ENCODE peak calls at places on chromosomes 16 and 17, in four cellular contexts. R is naive thymus-derived CD4-positive, alpha-beta T cell; G is left ventricle myocardium inferior; Z is fibroblast of lung. N is an unnamed sample.

GRCh38 chr17:19003966-19004600 is 481 bp downstream of the FAM83G start:
- DNase-seq in R (peak), G (no peak), Z (peak), N (no peak)

GRCh38 chr16:4218202-4218601 is 23.7 kb downstream of the SRL start:
- DNase-seq in R (no peak), G (no peak), Z (no peak), N (no peak)

GRCh38 chr16:56861092-56861610 is 3.9 kb upstream of the SLC12A3 start:
- DNase-seq in R (no peak), G (no peak), Z (peak), N (peak)

GRCh38 chr16:89248196-89249005 is 30.9 kb downstream of the ZNF778 start:
- DNase-seq in R (peak), G (no peak), Z (no peak), N (no peak)

GRCh38 chr16:16182918-16183317 is 40.4 kb downstream of the ABCC6 start:
- DNase-seq in R (no peak), G (no peak), Z (no peak), N (no peak)

GRCh38 chr17:12627776-12628491 is 37.8 kb upstream of the MYOCD start:
- DNase-seq in R (no peak), G (no peak), Z (peak), N (no peak)

GRCh38 chr17:44354582-44355309 is 8.9 kb downstream of the FAM171A2 start:
- DNase-seq in R (peak), G (peak), Z (no peak), N (no peak)

GRCh38 chr17:67492824-67493490 is 115.9 kb downstream of the PITPNC1 start:
- DNase-seq in R (no peak), G (no peak), Z (peak), N (no peak)

GRCh38 chr17:81923302-81924260 is 4.0 kb downstream of the MAFG start:
- DNase-seq in R (no peak), G (peak), Z (peak), N (no peak)

DNA sequence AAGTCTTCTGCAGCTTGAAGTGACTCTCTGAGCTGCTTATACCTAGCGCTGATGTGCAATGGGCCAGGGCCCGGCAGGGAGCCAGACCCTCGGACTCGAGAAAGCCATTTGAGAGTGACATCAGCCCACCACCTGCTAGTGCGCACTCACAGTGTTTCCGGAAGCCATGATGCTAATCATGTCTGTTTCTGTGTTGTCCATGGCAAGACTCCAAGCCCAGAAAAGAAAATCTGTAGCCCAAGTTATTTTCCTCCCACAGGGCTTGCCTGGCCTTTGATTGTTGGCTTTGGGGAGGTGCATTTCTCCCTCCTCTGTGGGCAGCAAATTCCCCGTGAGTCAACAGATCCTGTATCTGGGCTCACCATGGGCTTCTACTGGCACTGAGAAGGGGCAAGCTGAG is 1.8 kb upstream of the CDRT4 start:
- DNase-seq in R (no peak), G (peak), Z (peak), N (peak)
- H3K27ac ChIP-seq in R (no peak), G (no peak), Z (no peak), N (no peak)

GRCh38 chr17:74216505-74216904 is 3.1 kb downstream of the TTYH2 start:
- DNase-seq in R (no peak), G (no peak), Z (no peak), N (no peak)

GRCh38 chr17:74213897-74214386 is 571 bp downstream of the TTYH2 start:
- DNase-seq in R (no peak), G (peak), Z (no peak), N (peak)

GRCh38 chr17:74212913-74213791 is at the start of gene TTYH2:
- DNase-seq in R (peak), G (peak), Z (peak), N (peak)

GRCh38 chr17:74215332-74215727 is 2.0 kb downstream of the TTYH2 start:
- DNase-seq in R (no peak), G (peak), Z (no peak), N (no peak)

DNA sequence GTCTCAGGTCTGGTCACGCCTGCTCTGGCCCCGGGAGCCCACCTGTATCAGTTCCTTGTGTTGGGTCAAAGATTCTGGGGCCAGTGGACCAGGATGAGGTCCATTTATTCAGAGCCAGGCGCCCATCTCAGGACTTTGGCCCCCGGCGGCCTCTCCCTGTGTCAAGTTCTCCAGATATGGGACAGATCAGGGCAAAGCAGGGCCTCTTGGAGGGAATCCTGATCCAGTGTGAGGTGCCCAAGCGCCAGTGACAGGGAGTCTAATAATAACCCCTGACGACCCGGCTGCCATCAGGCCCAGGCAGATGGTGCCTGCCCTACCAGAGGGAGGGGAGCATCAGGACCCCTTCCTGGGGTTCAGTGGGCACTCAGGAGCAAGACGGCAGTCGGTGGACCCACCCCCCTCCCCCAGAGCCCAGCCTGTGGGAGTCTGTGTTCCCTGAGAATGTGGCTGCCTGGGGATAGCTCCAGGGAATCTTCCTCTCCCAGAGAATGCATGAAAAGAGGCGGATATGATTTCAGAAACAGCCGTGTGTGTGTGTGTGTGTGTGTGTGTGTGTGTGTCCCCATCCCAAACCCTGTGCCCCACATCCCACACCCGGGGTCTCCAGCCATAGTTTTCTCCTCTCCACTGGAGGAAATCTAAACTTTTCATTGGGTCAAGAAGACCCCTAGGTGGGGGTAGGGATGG is 1.4 kb downstream of the TTYH2 start:
- DNase-seq in R (no peak), G (peak), Z (no peak), N (peak)
- H3K4me3 ChIP-seq in R (peak), G (peak), Z (no peak), N (peak)

DNA sequence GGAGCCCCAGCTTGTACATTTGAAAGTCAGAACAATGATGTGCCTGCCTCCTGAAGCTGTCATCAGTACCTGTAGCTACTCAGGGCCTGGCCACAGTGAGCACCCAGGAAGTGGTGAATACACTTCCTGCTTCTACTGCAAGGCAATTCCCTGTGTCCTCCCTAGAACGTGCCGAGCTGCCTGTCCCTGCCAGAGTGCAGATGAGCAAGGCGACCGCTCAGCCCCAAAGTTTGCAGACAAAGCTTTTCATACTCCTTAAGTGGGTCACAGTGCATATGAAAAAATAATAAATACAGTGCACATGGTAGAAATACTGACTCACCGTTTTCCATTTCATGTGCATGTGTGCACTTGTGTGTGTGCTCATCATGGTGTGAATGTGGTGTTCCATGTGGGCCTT is 77.3 kb downstream of the MPRIP start:
- DNase-seq in R (peak), G (no peak), Z (peak), N (no peak)
- H3K27ac ChIP-seq in R (peak), G (peak), Z (peak), N (no peak)

DNA sequence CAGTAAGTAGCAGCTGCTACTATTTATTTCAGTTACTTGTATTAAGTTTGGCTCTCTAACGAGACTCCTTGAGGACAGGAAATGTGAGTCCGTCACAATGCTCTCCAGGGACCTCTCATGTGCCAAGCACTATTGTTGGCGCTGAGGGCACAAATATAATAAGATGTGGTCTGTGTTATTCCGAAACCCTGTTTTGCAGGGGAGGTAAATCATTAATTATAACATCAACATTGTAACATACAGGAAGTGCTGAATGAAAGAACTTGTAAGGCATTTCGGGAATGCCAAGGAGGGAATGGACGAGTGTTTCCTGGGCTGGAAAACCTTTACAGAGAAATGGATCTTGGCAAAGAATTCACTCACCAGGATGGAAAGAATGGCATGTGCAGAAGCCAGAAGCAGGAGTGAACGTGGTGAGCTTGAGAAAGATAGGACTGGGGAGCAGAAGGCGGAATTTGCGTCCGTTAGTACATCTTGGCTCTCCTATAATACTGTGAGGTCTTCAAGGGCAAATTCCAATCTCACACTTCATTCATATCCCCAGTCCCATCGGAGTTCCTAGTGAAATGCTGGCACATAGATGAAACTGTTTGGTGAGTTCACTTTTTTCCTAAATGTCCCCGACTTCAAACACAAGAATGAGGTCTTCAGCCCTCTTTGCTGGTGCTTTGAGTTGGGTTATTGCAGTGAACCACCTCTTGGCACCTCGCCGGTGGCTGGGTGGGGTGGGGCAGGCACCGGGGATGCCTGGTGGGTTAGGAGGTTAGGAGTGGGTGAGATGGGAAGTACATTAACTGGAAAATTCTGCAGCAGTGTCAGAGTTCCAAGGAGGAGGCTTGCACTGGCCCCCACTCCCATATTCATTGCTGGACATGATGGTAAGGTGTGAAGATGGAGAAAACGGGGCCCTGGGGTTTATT is 11.5 kb downstream of the TAC4 start:
- DNase-seq in R (no peak), G (no peak), Z (peak), N (no peak)
- H3K4me3 ChIP-seq in R (no peak), G (no peak), Z (no peak), N (no peak)

DNA sequence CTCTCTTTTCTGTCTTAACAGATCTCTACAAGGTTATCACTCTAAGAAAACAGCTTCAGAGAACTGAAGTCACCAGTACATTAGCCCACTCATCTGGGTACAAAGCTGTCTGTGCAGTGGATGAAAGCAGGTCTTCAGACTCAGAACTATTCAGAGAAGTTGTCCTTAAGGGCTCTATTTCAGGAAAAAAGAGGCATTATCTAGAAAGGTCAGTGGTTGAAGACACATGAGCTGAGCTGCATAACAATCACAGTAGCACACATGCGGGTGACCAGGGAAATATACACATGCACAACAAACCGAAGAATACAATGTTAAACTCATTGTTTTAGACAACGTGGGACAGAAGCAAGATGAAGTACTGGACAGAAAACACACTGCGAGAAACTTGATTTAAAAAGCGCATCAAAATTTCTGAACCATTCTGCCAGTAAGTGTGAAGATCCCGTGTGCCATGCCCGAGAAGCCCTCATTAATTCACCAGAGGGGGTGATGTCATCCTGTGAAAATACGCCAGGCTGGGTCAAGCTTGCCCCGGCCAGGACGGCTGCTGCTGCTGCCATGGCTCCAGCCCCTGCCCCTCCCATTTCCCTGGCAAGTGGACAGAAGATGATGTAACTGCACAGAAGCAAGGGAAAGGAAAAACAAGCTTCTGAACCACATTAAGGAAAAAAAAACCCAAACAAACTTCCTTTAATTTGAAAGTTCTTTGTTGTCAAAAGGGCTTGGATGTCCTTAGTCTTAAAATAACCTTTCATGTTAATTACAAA is 10.1 kb downstream of the DYNC1LI2 start:
- DNase-seq in R (no peak), G (peak), Z (peak), N (peak)
- H3K27ac ChIP-seq in R (no peak), G (peak), Z (peak), N (peak)

GRCh38 chr17:79797492-79798295 is 817 bp upstream of the CBX8 start:
- DNase-seq in R (no peak), G (no peak), Z (no peak), N (peak)

GRCh38 chr17:79799174-79799537 is 2.3 kb upstream of the CBX8 start:
- DNase-seq in R (no peak), G (no peak), Z (no peak), N (no peak)

GRCh38 chr17:79796570-79797491 is at the start of gene CBX8:
- DNase-seq in R (peak), G (peak), Z (peak), N (peak)

GRCh38 chr17:79799538-79800324 is 2.9 kb upstream of the CBX8 start:
- DNase-seq in R (peak), G (no peak), Z (no peak), N (no peak)

DNA sequence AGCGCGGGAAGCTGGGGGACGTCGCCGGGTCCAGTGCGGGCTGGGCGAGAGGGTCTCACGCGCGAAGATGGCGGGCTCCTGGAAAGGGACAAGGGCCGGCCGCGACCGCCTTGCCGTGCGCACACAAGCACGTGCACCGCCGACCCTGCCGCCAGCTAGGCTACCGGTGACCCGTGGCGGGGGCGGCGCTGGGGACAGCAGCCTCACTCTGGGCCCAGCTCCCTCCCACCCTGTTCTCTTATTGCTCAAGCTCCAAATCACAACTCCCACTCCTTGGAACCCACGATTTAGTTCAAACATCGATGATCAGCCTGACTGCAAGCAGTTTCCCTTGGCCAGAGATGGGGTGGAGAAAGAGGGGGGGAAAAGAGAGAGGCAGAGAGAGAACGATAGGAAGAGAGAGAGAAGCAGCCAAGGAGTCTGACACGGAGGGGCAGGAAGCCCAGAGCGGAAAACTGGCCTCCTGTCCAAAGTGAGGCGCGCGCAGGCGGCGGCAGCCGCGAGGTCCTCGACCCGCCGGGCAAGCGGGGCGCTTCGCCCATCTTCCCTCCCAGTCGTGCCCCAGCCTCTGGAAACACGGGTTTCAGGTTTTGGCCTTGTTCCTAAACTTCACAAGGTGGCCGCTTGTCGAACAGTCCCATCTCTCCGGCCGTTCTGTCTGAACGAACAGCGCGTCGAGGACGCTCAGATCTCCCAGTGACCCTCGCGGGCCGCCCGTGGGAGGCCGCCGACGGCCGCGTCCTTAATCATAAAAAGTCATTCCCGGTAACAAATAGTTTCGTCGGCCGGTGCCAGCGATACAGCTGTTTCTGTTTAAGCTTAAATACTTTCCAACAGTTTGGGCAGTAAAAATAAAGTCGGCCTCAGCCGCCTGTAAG is 1.7 kb upstream of the CBX8 start:
- DNase-seq in R (no peak), G (no peak), Z (no peak), N (no peak)
- H3K4me3 ChIP-seq in R (peak), G (peak), Z (no peak), N (peak)

DNA sequence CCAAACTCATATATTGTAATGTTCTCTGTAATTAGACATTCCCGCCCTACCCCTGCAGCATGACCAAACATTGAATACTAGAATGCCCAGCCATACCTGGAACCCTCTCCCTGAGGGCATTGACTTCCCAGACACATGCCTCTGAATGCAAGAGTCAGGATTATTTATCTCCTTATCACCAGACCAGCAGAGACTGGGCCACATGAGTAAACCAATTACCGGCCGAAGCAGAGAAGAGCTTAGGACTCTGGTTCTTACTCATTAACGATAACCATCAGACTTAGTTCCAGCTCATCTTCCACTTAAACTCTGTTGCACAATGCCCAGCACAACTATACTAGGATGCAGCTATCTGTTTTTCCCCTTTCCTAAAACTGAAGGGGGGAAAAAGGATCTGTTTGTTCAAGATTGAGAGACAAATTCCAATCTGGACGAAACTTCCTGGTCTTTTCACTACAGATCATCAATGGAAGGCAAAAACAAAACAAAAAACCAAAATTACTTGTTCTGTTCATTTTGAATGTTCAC is 88.2 kb upstream of the CORO6 start:
- DNase-seq in R (no peak), G (no peak), Z (peak), N (no peak)
- H3K27ac ChIP-seq in R (no peak), G (peak), Z (no peak), N (no peak)

GRCh38 chr16:8622315-8622656 is 788 bp downstream of the METTL22 start:
- DNase-seq in R (no peak), G (no peak), Z (no peak), N (no peak)

GRCh38 chr16:8619671-8620370 is 1.7 kb upstream of the METTL22 start:
- DNase-seq in R (no peak), G (no peak), Z (no peak), N (no peak)

GRCh38 chr16:8621572-8622314 is at the start of gene METTL22:
- DNase-seq in R (peak), G (peak), Z (peak), N (peak)

GRCh38 chr16:8620535-8620934 is 963 bp upstream of the METTL22 start:
- DNase-seq in R (no peak), G (no peak), Z (no peak), N (no peak)

DNA sequence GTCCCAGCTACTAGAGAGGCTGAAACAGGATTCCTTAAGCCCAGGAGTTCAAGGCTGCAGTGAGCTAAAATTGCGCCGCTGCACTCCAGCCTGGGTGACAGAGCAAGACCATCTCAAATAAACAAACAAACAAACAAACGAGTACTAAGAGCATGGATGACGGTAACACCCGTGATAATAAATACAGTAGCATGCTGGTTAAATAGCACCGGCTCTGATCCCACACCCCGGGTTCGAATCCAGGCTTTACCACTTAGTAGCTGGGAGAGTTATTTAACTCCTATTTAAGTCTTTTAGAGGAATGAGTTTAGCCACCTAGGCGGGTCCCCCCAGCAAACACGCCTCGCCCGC is 302 bp upstream of the METTL22 start:
- DNase-seq in R (no peak), G (no peak), Z (no peak), N (no peak)
- H3K4me3 ChIP-seq in R (peak), G (peak), Z (peak), N (peak)

DNA sequence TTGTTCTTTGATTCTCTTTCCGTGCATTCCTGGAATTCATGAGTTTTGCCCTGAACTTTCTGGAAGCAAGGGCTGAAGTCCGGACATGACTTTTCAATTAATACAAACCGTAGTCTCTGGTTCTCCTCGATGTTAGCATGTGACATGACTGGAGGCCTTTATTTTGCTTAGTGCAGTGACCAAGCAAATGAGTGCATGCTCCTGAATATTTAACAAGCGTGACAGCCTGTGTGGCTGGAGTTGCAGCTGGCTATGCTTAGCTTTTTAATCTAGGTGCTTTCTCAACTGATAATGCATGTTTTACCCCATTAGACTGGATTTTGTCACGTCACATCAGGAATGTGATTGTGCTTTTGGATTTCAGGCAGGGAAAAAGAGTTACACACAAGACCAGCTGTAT is 302.1 kb downstream of the MAP2K6 start:
- DNase-seq in R (no peak), G (no peak), Z (peak), N (peak)
- H3K27ac ChIP-seq in R (no peak), G (no peak), Z (no peak), N (peak)

N was measured in SJCRH30.